ENCODE peak calls at places on chromosomes 4 and X, in four cellular contexts. N, L, E and G are unnamed samples.

GRCh38 chr4:106369456-106370060 is 980 bp upstream of the GIMD1 start:
- DNase-seq in L (peak), E (peak), N (peak), G (peak)

GRCh38 chrX:34880656-34881055 is 61.9 kb upstream of the FAM47B start:
- DNase-seq in L (peak), E (peak), N (no peak), G (no peak)

GRCh38 chr4:83212041-83212851 is 72.4 kb downstream of the COQ2 start:
- DNase-seq in L (no peak), E (no peak), N (peak), G (no peak)

GRCh38 chrX:16603822-16604221 is 46.1 kb upstream of the S100G start:
- DNase-seq in N (no peak), L (no peak), E (no peak), G (no peak)

GRCh38 chr4:55768291-55768690 is 51.3 kb upstream of the EXOC1L start:
- DNase-seq in L (peak), E (peak), N (peak), G (peak)

GRCh38 chrX:19625612-19626011 is 110.3 kb upstream of the MAP3K15 start:
- DNase-seq in E (no peak), L (no peak), N (no peak), G (no peak)

GRCh38 chr4:171334549-171334948 is 478.7 kb upstream of the GALNTL6 start:
- DNase-seq in N (no peak), L (no peak), E (no peak), G (no peak)

GRCh38 chrX:1464282-1465131 is 11.8 kb upstream of the ASMTL start:
- DNase-seq in L (no peak), E (no peak), N (no peak), G (no peak)

GRCh38 chr4:150986085-150986484 is 29.0 kb downstream of the LRBA start:
- DNase-seq in L (no peak), N (no peak), E (no peak), G (no peak)

GRCh38 chr4:102642571-102643298 is 118.0 kb downstream of the MANBA start:
- DNase-seq in N (no peak), L (peak), E (no peak), G (no peak)

GRCh38 chr4:45662996-45663395 is 460.9 kb downstream of the GABRG1 start:
- DNase-seq in N (peak), E (no peak), L (peak), G (no peak)

GRCh38 chrX:38628587-38628986 is 67.2 kb downstream of the TSPAN7 start:
- DNase-seq in E (no peak), L (no peak), N (no peak), G (no peak)

GRCh38 chr4:40915318-40916217 is 165.8 kb downstream of the NSUN7 start:
- DNase-seq in E (no peak), N (no peak), L (no peak), G (no peak)

GRCh38 chr4:40976343-40976742 is 226.6 kb downstream of the NSUN7 start:
- DNase-seq in E (peak), L (peak), N (peak), G (peak)

GRCh38 chr4:74549936-74550335 is 105.0 kb downstream of the AREG start:
- DNase-seq in E (peak), L (peak), N (no peak), G (no peak)

GRCh38 chrX:83916525-83916924 is 55.6 kb downstream of the CYLC1 start:
- DNase-seq in E (no peak), N (no peak), L (no peak), G (no peak)

GRCh38 chrX:104641176-104641575 is 75.2 kb downstream of the IL1RAPL2 start:
- DNase-seq in L (no peak), N (no peak), E (no peak), G (no peak)
- TF ChIP-seq CTCF in L (no peak), N (no peak), E (no peak), G (no peak)

GRCh38 chrX:107542500-107542899 is 85.8 kb upstream of the PRPS1 start:
- DNase-seq in E (no peak), N (peak), L (peak), G (no peak)

GRCh38 chrX:107541244-107541643 is 87.1 kb upstream of the PRPS1 start:
- DNase-seq in E (no peak), N (no peak), L (peak), G (peak)

GRCh38 chrX:107537815-107538214 is 88.4 kb downstream of the FRMPD3 start:
- DNase-seq in E (no peak), N (peak), L (peak), G (no peak)
- TF ChIP-seq CTCF in E (peak), N (no peak), L (peak), G (peak)

GRCh38 chr4:25817059-25817681 is 45.6 kb downstream of the SEL1L3 start:
- DNase-seq in L (peak), N (no peak), E (peak), G (no peak)
- TF ChIP-seq CTCF in L (no peak), N (no peak), E (no peak), G (no peak)

GRCh38 chr4:183758006-183758734 is 99.1 kb downstream of the TRAPPC11 start:
- DNase-seq in N (no peak), L (peak), E (no peak), G (no peak)
- TF ChIP-seq CTCF in N (no peak), L (peak), E (peak), G (no peak)

DNA sequence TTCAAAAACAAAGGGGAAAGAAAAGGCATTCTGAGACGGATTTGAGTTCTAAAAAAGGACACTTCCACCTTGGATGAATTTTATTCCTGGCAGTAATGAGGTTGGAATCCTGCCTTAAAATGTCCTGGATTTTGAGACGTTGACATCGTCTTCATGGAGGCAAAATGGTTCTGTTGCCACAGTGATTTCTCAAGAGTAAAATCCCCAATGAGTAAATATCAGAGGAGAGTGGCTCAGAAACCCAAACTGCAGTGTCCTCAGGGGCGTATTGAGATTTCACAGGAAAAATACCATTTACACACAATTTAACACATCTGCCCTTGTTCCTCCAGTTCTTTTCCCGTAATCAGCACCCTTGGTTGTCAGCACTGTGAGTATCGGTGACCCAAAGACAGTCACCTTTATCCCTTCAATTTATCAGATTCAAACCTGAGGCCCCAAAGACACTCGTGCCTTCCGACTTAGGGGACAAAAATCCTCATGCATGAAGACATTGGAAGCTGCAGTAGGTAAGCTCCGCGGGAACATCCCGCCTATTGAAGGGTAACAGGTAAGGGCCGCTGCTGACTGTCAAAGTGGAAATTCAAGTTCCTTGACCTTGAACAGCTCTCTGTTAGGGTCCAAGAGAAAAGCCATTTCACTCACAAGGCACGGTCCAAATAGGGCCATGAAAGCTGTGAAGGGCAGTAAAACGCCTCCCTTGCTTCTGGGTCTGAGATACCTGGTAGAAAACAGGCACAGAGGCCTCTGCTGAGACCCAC is 34.4 kb downstream of the CCDC149 start:
- DNase-seq in N (no peak), L (no peak), E (no peak), G (no peak)
- TF ChIP-seq CTCF in N (no peak), L (no peak), E (no peak), G (no peak)

DNA sequence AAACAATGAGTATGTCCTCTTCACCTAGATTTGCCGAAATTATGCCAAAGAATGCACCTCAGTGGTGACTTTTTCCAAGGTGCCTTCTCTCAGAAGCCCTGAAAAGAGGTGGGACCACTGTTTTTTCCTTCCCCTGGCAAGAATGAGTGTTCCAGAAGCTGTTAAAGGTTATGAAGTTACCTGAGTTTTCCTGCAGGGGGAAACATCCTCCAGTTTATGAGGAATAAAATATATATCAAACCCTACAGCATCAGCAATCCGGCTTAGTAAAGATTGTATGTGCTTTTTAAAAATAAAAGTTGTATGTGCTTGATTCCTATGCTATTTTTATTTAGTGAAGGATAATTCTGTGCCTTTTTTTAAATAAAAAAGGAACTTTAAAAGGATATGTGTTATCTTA is 73.3 kb downstream of the RBM46 start:
- DNase-seq in L (peak), N (no peak), E (no peak), G (no peak)
- TF ChIP-seq CTCF in L (no peak), N (no peak), E (peak), G (no peak)

DNA sequence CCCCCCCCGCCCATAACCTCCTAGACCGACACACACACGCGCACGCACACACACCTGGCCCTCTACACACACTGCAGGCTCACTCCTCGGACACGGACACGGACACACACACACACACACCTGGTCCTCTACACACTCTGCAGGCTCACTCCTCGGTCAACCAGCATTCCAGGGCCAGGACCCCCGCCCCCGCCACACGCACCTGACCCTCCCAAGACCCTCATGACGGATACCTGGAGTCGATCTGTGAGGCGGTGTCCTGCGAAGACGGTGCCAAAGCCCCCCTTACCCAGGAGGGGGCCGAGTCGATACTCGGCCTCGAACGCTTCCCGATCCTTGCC is 551 bp downstream of the PIM2 start:
- DNase-seq in L (no peak), N (no peak), E (no peak), G (no peak)
- TF ChIP-seq CTCF in L (no peak), N (no peak), E (no peak), G (no peak)

DNA sequence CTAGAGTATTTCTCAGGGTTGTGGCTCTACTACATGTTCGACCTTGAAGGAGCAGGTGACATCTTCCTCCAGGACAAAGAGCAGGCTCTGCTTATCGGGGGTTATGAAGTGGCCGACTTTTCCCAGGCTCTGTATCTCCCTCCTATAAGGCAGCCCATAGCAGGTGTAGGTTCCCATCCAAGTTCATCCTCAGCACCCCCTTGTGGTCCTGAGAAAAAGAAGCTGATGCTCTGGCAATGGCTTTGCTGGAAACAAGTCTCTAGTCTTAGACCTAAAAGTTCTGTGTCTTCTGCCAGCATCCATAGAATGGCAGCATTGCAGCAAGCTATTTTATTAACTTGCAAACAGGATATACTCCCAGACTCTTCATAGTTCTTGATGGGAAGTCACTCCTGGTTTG is 836.6 kb upstream of the PRKX start:
- DNase-seq in N (no peak), E (no peak), L (no peak), G (no peak)
- TF ChIP-seq CTCF in N (no peak), E (no peak), L (no peak), G (no peak)

GRCh38 chrX:132171478-132171877 is 43.7 kb upstream of the FRMD7 start:
- DNase-seq in N (no peak), L (peak), E (no peak), G (no peak)
- TF ChIP-seq CTCF in N (no peak), L (no peak), E (no peak), G (no peak)